ENCODE peak calls at places on chromosomes 1 and 21, in five cellular contexts. W is AG04450; B is naive thymus-derived CD4-positive, alpha-beta T cell; G is heart right ventricle; J is BJ. A is an unnamed sample.

GRCh38 chr1:95699274-95699953 is 465.4 kb downstream of the RWDD3 start:
- DNase-seq in W (no peak), B (no peak), J (no peak), G (no peak), A (no peak)

GRCh38 chr1:53644909-53645689 is 93.9 kb downstream of the GLIS1 start:
- DNase-seq in B (no peak), G (no peak), W (no peak), J (no peak), A (no peak)

GRCh38 chr1:172745014-172745413 is 86.1 kb downstream of the FASLG start:
- DNase-seq in W (peak; percentile 72), J (peak; percentile 33), G (no peak), B (peak; percentile 70), A (peak; percentile 54)

GRCh38 chr1:24418898-24419628 is 3.5 kb downstream of the NIPAL3 start:
- DNase-seq in B (peak; percentile 34), J (no peak), W (no peak), G (peak; percentile 28), A (no peak)

GRCh38 chr1:199404191-199404590 is 623.3 kb upstream of the NR5A2 start:
- DNase-seq in G (no peak), W (peak; percentile 7), B (no peak), J (no peak), A (no peak)

GRCh38 chr1:92948071-92948470 is 13.2 kb downstream of the DIPK1A start:
- DNase-seq in B (no peak), G (no peak), W (no peak), J (no peak), A (no peak)

GRCh38 chr1:230332429-230333088 is 93.6 kb downstream of the PGBD5 start:
- DNase-seq in B (no peak), J (no peak), W (no peak), G (no peak), A (no peak)

GRCh38 chr1:227774721-227775665 is 39.8 kb downstream of the SNAP47 start:
- DNase-seq in B (no peak), G (no peak), J (no peak), W (no peak), A (no peak)

GRCh38 chr1:95195046-95195445 is 39.0 kb upstream of the RWDD3 start:
- DNase-seq in G (no peak), B (no peak), J (no peak), W (no peak), A (no peak)

GRCh38 chr1:211598514-211598913 is 19.6 kb upstream of the SLC30A1 start:
- DNase-seq in J (no peak), B (no peak), W (no peak), G (no peak), A (no peak)

GRCh38 chr1:211601982-211602644 is 23.2 kb upstream of the SLC30A1 start:
- DNase-seq in W (no peak), J (no peak), G (no peak), B (no peak), A (no peak)

GRCh38 chr1:211596418-211597181 is 17.6 kb upstream of the SLC30A1 start:
- DNase-seq in J (no peak), G (no peak), B (no peak), W (no peak), A (no peak)

GRCh38 chr1:211601159-211601558 is 22.2 kb upstream of the SLC30A1 start:
- DNase-seq in J (no peak), W (no peak), G (no peak), B (no peak), A (no peak)

DNA sequence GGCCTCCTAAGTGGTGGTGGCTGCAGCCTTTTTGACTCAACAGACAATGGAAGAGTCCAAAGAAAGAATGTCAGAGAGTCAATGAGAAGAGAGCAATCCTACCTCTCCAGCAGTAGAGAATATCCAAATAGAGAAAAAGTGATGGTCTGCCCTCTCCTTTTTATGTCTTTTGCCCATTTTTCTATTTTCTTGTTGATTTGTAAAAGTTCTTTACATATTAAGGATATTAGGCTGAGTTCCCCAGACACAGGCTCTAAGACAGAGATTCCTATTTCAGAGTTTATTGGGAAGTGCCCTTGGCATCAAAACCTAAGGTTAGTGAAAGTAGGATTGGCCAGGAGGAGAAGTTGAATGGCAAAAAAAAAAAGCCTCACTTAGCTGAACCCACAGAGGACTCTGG is 20.3 kb upstream of the SLC30A1 start:
- DNase-seq in G (no peak), W (no peak), J (no peak), B (no peak), A (no peak)
- H3K4me3 ChIP-seq in G (no peak overlapping the region), W (no peak overlapping the region), J (no peak overlapping the region), B (no peak overlapping the region), A (no peak overlapping the region)

DNA sequence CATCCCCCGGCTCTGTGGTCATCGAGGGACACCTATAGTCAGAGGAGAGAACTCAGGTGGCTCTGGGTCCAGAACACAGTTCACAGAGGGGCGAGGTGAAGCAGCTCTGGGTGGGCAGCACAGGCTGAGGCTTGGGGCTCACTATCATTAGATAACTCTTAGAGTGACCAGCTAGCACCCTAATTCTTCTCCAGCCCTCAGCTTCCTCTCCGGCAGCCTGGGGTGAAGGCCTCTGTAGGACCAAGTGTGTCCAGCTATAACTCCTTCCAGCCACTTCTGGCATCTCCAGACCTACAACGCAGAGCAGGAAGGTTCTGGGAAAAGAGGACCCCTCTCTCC is 1.4 kb downstream of the ARTN start:
- DNase-seq in G (no peak), B (no peak), J (no peak), W (no peak), A (no peak)
- H3K4me3 ChIP-seq in G (no peak overlapping the region), B (no peak overlapping the region), J (no peak overlapping the region), W (no peak overlapping the region), A (no peak overlapping the region)

DNA sequence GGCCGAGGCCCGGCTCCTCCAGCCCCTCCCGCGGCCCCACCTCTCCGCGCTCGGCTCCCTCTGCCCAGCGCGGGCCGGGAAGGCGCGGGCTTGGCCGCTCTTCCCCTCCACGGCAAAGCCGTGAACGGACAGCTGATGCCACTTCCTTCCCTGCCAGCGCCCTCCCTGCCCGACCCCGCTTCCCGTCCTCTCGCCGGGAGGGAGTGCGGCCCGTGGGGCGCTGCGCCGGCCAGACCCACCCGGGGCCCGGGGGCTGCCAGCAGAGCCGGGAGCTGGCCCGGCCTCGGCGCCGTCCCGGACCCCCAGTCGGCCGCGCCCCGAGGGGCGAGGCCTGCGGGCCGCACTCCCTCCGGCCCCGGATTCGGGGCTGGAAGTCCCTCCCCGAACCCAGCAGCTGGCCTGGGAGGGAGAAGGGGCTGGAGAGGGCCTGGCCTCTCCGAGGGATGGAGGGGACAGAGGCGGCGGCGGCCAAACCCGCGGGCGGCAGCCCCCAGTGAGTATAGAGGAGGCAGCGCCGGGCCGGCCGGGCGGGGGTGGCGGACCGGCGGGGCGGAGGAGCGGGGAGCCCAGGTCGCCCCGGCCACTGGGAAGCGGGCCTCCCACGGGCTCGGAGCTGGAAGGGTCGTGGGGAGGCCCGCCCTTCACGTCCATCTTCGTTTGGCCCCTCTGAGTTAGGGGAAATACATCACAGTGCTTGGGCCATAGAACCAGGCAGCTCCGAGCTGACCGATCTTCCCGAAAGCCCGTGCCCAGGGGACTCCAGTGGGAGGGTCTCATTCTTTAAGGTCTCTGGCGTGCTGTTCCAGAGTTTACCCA is at the start of gene KIAA1614:
- DNase-seq in B (no peak), G (peak; percentile 54), J (no peak), W (no peak), A (no peak)
- H3K4me3 ChIP-seq in B (no peak within 1 kb of the TSS), G (peak within 1 kb of the TSS; percentile 65), J (peak within 1 kb of the TSS; percentile 65), W (peak within 1 kb of the TSS; percentile 64), A (peak within 1 kb of the TSS; percentile 44)

DNA sequence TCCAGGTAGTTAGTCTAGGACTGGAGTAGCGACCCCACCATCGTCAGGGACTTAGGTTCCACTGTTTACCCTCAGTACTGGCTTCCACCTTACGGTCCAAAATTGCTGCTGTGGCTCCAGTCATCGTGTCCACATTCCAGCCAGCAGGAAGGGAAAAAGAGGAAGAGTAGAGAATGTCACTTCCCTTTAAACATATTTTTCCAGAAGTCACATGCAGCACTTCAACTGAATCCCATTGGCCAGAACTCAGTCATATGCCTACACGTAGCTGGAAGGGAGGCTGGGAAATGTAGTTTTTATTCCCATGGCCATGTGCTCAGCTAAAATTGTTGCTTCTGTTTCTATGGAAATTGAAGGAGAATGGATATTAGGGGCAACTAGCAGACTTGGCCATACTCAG is 84.1 kb upstream of the SELENON start:
- DNase-seq in G (no peak), B (no peak), J (no peak), W (no peak), A (no peak)
- H3K4me3 ChIP-seq in G (no peak overlapping the region), B (no peak overlapping the region), J (no peak overlapping the region), W (no peak overlapping the region), A (no peak overlapping the region)

DNA sequence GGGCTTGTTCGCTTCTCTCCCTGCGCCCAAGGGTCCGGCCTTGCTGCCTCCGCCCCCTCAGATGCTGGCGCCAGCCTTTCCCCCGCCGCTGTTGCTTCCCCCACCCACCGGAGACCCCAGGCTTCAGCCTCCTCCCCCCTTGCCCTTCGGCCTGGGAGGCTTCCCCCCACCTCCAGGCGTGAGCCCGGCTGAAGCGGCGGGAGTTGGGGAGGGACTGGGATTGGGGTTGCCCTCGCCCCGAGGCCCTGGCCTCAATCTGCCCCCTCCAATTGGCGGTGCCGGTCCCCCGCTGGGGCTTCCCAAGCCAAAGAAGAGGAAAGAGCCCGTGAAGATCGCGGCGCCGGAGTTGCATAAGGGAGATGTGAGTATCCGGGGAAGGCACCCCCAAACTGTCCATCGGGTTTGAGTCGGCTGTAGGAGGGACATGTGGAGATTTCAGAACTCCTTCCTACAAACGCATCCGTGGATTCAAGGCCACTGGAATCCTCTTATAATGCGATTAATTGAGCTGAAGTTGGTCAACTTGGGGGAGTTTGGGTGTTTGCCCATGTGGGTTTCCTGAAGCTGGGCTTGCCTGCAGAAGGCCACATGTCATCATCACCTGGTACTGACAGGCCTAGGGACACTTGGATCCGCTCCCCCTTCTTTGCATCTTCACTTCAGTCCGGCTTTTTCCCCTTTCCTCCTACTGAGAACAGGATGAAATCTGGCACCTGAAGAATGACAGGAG is 709 bp downstream of the PRCC start:
- DNase-seq in W (no peak), J (no peak), B (no peak), G (peak; percentile 45), A (no peak)
- H3K4me3 ChIP-seq in W (peak overlapping the region; percentile 95), J (peak overlapping the region; percentile 97), B (peak overlapping the region; percentile 89), G (peak overlapping the region; percentile 84), A (peak overlapping the region; percentile 78)

DNA sequence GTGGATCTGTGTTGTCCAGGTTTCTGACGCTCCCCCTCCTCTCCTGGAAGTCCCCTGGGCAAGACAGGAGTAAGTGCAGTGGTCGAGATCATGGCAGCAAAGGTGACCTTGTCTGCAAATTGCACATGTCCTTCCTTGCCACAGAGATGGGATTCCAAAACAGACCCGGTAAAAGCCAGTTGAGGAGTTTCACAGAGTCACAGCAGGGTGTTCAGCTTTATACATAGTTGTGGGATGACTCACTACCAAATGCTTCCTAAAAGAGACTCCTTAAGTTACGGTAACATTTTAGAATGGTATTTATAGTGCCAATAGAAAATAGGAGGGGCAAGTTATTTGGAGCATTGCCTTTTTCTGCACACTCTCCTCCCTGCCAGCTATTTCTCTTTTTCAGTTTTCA is 114.7 kb downstream of the TGFB2 start:
- DNase-seq in J (peak; percentile 76), G (no peak), W (peak; percentile 44), B (no peak), A (no peak)
- H3K4me3 ChIP-seq in J (no peak overlapping the region), G (no peak overlapping the region), W (no peak overlapping the region), B (no peak overlapping the region), A (peak overlapping the region; percentile 22)

GRCh38 chr21:19557046-19557445 is 1153.5 kb upstream of the TMPRSS15 start:
- DNase-seq in W (no peak), G (no peak), J (no peak), B (no peak), A (no peak)
- H3K4me3 ChIP-seq in W (no peak overlapping the region), G (no peak overlapping the region), J (no peak overlapping the region), B (no peak overlapping the region), A (no peak overlapping the region)

A was measured in retinal pigment epithelial cell.